ENCODE peak calls at places on chromosomes 7 and 10, in five cellular contexts. C is aorta, M is HCT116, W is kidney, N is Panc1. B is an unnamed sample. For H3K4me1, the result is how much of the 10 kb centered on the place peaks cover.

GRCh38 chr10:8913720-8914119 is 859.2 kb downstream of the GATA3 start:
- DNase-seq in C (no peak), M (no peak), W (no peak), N (no peak), B (no peak)

GRCh38 chr10:38043516-38043915 is 33.0 kb downstream of the ZNF33A start:
- DNase-seq in C (no peak), M (no peak), W (no peak), N (no peak), B (no peak)

GRCh38 chr7:2959343-2959680 is 84.4 kb downstream of the CARD11 start:
- DNase-seq in C (no peak), M (no peak), W (no peak), N (no peak), B (no peak)

GRCh38 chr10:422232-422631 is 267.2 kb downstream of the DIP2C start:
- DNase-seq in C (no peak), M (no peak), W (no peak), N (no peak), B (no peak)

GRCh38 chr10:123147635-123148413 is at the start of gene HMX2:
- DNase-seq in C (no peak), M (no peak), W (peak), N (no peak), B (no peak)

GRCh38 chr10:15348579-15348978 is 22.5 kb downstream of the FAM171A1 start:
- DNase-seq in C (no peak), M (no peak), W (no peak), N (no peak), B (no peak)

GRCh38 chr7:44693641-44694313 is 54.9 kb upstream of the ZMIZ2 start:
- DNase-seq in C (no peak), M (peak), W (no peak), N (no peak), B (no peak)

GRCh38 chr10:80437227-80437626 is 16.9 kb upstream of the TSPAN14 start:
- DNase-seq in C (peak), M (no peak), W (no peak), N (no peak), B (no peak)

GRCh38 chr7:137754076-137754851 is 92.5 kb downstream of the DGKI start:
- DNase-seq in C (peak), M (no peak), W (no peak), N (no peak), B (no peak)

GRCh38 chr7:98418636-98419315 is 17.9 kb upstream of the BAIAP2L1 start:
- DNase-seq in C (peak), M (peak), W (no peak), N (peak), B (no peak)

GRCh38 chr7:78363866-78364265 is 565.3 kb downstream of the PHTF2 start:
- DNase-seq in C (no peak), M (no peak), W (no peak), N (no peak), B (no peak)

GRCh38 chr7:78367280-78367773 is 568.8 kb downstream of the PHTF2 start:
- DNase-seq in C (no peak), M (no peak), W (no peak), N (no peak), B (no peak)

GRCh38 chr7:78370931-78371330 is 572.4 kb downstream of the PHTF2 start:
- DNase-seq in C (no peak), M (no peak), W (no peak), N (no peak), B (no peak)

DNA sequence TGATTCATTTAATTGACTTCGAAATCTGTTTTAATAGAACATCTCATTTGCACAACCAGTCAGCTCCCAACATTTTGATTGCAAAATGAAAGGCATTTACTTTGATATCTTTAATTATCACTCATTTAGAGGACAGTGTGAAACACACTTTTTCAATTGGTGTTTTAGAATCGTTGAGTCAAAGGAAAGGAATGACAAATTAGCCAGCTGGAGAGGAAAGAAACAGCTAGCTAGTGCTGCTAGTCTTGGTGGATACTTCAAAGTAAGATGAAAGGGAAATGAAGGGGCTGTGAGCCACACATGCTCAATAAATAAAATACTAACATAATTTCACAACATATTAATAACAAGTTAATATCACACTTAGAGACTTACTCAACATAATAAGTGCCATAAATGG is 570.2 kb downstream of the PHTF2 start:
- DNase-seq in C (no peak), M (no peak), W (no peak), N (no peak), B (no peak)
- H3K4me1 ChIP-seq in C (under half), M (under half), W (under half), N (under half), B (under half)

GRCh38 chr10:79135790-79136189 is 67.0 kb downstream of the ZMIZ1 start:
- DNase-seq in C (no peak), M (no peak), W (no peak), N (no peak), B (no peak)

GRCh38 chr10:79130846-79131245 is 62.1 kb downstream of the ZMIZ1 start:
- DNase-seq in C (no peak), M (no peak), W (no peak), N (no peak), B (no peak)

GRCh38 chr10:79131730-79132644 is 63.2 kb downstream of the ZMIZ1 start:
- DNase-seq in C (no peak), M (no peak), W (no peak), N (no peak), B (no peak)

GRCh38 chr10:79132681-79133381 is 64.1 kb downstream of the ZMIZ1 start:
- DNase-seq in C (no peak), M (no peak), W (no peak), N (no peak), B (no peak)

DNA sequence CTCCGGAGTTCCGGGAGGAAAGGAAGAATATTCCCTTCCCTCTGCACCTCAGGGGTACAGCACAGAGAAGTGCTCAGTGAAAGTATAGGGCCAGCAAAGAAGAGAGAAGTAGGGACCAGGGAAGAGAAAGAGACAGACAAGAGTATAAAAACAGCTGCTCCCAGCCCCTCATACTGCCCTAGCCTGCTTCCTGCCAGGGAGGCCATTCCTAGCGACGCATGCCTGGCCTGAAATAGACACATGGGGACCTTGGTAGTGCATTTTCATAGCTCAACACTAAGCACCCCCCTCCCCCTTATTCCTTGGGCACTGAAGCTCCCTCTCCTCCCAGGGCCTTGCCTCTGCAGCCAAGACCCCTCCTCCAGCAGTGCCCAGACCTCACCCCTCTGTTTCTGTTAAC is 64.6 kb downstream of the ZMIZ1 start:
- DNase-seq in C (no peak), M (no peak), W (no peak), N (no peak), B (no peak)
- H3K27ac ChIP-seq in C (no peak), M (no peak), W (no peak), N (no peak), B (no peak)

GRCh38 chr10:13684252-13684791 is 97.6 kb downstream of the PRPF18 start:
- DNase-seq in C (peak), M (no peak), W (peak), N (no peak), B (peak)
- H3K4me1 ChIP-seq in C (under half), M (under half), W (under half), N (under half), B (under half)

GRCh38 chr10:77490512-77490911 is 147.1 kb downstream of the KCNMA1 start:
- DNase-seq in C (no peak), M (no peak), W (no peak), N (no peak), B (no peak)

GRCh38 chr10:77493851-77494788 is 143.5 kb downstream of the KCNMA1 start:
- DNase-seq in C (no peak), M (peak), W (no peak), N (no peak), B (no peak)

GRCh38 chr10:77494789-77495541 is 142.6 kb downstream of the KCNMA1 start:
- DNase-seq in C (no peak), M (no peak), W (no peak), N (no peak), B (no peak)

GRCh38 chr10:77493239-77493806 is 144.3 kb downstream of the KCNMA1 start:
- DNase-seq in C (no peak), M (no peak), W (no peak), N (no peak), B (no peak)

DNA sequence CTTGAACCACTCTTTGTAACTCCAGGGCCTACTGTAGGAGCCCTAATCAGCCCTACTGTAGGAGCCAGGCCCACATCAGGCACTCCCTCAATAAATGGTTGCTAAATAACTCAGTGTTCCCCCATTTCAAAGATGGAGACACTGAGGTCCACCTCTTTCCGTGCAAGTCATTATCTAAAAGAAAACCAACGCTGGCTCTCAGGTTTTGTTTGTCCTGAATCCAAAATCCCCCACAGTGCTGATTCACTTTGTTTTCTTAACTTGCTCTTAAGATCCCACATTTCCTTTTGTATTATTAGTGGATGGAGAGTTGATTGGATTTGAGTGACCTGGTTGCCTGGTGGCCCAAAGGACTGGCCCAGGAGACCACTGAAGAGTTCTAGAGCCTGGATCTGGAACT is 146.7 kb downstream of the KCNMA1 start:
- DNase-seq in C (no peak), M (no peak), W (no peak), N (no peak), B (no peak)
- H3K27ac ChIP-seq in C (no peak), M (no peak), W (no peak), N (peak), B (no peak)

DNA sequence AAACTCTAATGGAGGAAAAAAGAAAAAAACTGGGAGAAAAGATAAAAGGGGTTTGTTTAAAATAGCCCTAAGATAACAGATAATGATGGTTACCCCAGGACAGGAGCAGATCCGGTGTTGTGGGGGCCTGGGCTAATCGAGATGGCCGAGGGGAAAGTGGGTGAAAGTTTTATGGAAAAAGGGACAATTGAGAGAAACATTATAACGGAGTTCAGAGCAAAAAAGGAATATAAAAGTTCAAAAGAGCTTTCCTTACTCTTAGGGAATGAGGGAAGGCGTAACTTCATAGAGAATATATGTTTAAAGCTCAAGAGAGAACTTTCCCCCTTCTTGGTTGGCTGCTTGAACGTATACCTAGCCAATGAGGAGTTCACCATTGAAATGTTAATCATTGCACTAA is 131.4 kb downstream of the BAMBI start:
- DNase-seq in C (no peak), M (no peak), W (no peak), N (no peak), B (no peak)
- H3K4me1 ChIP-seq in C (under half), M (under half), W (under half), N (under half), B (under half)

DNA sequence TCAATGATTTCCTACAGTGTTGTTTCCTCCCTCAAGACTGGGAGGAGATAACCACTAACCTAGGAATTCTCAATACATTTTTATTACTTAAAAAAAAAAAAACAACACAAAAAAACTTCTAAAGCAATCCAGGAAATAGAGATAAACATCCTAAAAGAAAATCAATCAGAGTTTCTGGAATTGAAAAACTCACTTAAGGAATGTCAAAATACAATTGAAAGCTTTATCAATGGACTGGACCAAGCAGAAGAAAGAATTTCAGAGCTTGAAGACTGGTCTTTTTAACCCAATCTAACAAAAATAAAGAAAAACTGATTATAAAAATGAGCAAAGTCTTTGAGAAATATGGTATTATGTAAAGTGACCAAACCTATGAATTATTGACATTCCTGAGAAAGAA is 394.1 kb downstream of the XPNPEP1 start:
- DNase-seq in C (no peak), M (no peak), W (no peak), N (no peak), B (no peak)
- H3K27ac ChIP-seq in C (no peak), M (no peak), W (no peak), N (no peak), B (no peak)

DNA sequence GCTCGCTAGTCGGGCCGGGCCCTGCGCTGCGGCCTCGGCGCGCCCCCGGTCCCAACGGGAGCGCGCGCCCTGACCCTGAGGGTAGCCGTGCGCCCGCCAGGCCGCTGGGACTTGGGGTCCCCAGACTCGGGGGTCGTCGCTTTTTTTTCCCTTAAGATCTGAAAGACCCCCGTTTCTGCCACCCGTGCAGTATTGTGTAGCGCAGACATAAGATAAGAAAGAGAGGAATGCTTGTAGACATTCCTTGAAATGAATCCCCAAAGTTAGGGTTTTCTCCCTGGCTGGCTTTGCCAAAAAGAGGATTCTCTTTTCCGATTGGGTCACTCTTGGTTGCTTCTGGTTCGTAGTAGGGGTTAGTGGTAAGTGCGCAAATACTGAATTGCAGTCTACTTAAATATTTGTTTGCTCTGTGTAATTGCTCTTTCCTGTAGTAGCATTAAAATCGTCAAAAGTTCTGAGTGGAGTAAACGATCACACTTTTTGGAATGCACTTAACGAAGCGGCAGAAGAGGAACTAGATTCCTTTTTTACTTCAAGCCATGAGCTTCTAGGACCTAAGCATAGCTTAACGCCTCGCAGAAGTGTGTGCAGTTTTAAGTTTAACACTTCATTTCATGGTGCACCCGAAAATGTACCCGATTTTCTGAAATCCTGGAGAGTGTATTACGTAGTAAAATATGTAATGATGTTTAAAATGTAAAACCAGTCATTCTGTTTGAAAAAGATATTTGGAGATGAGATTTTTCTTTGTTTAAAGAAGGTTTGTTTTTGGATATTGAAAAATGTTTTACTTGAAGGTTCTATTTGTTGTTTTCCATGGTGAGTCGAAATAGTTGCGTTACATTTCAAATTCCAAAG is 1.3 kb downstream of the CUL1 start:
- DNase-seq in C (no peak), M (no peak), W (no peak), N (peak), B (no peak)
- H3K4me1 ChIP-seq in C (under half), M (under half), W (under half), N (under half), B (under half)

GRCh38 chr10:102066421-102067068 is 1.4 kb downstream of the HPS6 start:
- DNase-seq in C (peak), M (no peak), W (no peak), N (no peak), B (no peak)
- H3K27ac ChIP-seq in C (peak), M (peak), W (no peak), N (peak), B (no peak)

GRCh38 chr7:84145892-84146291 is 48.7 kb downstream of the SEMA3A start:
- DNase-seq in C (no peak), M (no peak), W (no peak), N (no peak), B (no peak)

GRCh38 chr7:84139986-84140729 is 54.4 kb downstream of the SEMA3A start:
- DNase-seq in C (no peak), M (no peak), W (no peak), N (no peak), B (no peak)

GRCh38 chr7:84144935-84145334 is 49.7 kb downstream of the SEMA3A start:
- DNase-seq in C (no peak), M (no peak), W (no peak), N (no peak), B (no peak)

GRCh38 chr7:84144480-84144879 is 50.1 kb downstream of the SEMA3A start:
- DNase-seq in C (no peak), M (no peak), W (no peak), N (no peak), B (no peak)

GRCh38 chr7:84142726-84143125 is 51.9 kb downstream of the SEMA3A start:
- DNase-seq in C (no peak), M (no peak), W (no peak), N (no peak), B (no peak)
- H3K4me1 ChIP-seq in C (under half), M (under half), W (under half), N (under half), B (under half)

GRCh38 chr10:88232978-88233537 is 350.1 kb downstream of the RNLS start:
- DNase-seq in C (no peak), M (no peak), W (no peak), N (no peak), B (no peak)
- H3K27ac ChIP-seq in C (no peak), M (no peak), W (no peak), N (no peak), B (no peak)